ENCODE peak calls at places on chromosomes 2 and 18, in eight cellular contexts. Q is tibial nerve; H is dorsolateral prefrontal cortex; K is heart right ventricle; U is CD8-positive, alpha-beta T cell; T is adrenal gland; R is IMR-90; M is spleen. Z is an unnamed sample.
A peak's percentile ranks its signal among the peaks of the same experiment; 100 is the strongest.

GRCh38 chr18:45557296-45557695 is 58.0 kb upstream of the SLC14A2 start:
- DNase-seq in Q (no peak), H (no peak), K (no peak), U (no peak), T (no peak), R (no peak), M (no peak), Z (no peak)

GRCh38 chr2:190533968-190534309 is 583 bp downstream of the NEMP2 start:
- DNase-seq in Q (no peak), H (no peak), K (no peak), U (peak; percentile 64), T (peak; percentile 40), R (no peak), M (peak; percentile 86), Z (no peak)

GRCh38 chr2:120938132-120938771 is 202.6 kb downstream of the GLI2 start:
- DNase-seq in Q (no peak), H (no peak), K (no peak), U (no peak), T (no peak), R (no peak), M (no peak), Z (no peak)

GRCh38 chr18:36255072-36255708 is 42.3 kb upstream of the FHOD3 start:
- DNase-seq in Q (no peak), H (no peak), K (no peak), U (no peak), T (no peak), R (no peak), M (no peak), Z (no peak)

GRCh38 chr2:214201892-214202291 is 209.0 kb upstream of the VWC2L start:
- DNase-seq in Q (no peak), H (no peak), K (no peak), U (no peak), T (no peak), R (no peak), M (no peak), Z (no peak)

GRCh38 chr18:45890606-45891005 is 65.1 kb downstream of the SIGLEC15 start:
- DNase-seq in Q (no peak), H (no peak), K (peak; percentile 7), U (no peak), T (no peak), R (no peak), M (peak; percentile 71), Z (no peak)

GRCh38 chr2:74653589-74653984 is 460 bp upstream of the SEMA4F start:
- DNase-seq in Q (no peak), H (no peak), K (no peak), U (no peak), T (no peak), R (no peak), M (no peak), Z (no peak)

GRCh38 chr2:99672766-99673375 is 183.1 kb upstream of the REV1 start:
- DNase-seq in Q (no peak), H (no peak), K (no peak), U (no peak), T (no peak), R (no peak), M (no peak), Z (no peak)

GRCh38 chr2:74148457-74149248 is 941 bp upstream of the BOLA3 start:
- DNase-seq in Q (no peak), H (no peak), K (no peak), U (no peak), T (no peak), R (no peak), M (no peak), Z (no peak)

GRCh38 chr2:209331291-209331844 is 92.5 kb upstream of the MAP2 start:
- DNase-seq in Q (no peak), H (no peak), K (no peak), U (no peak), T (no peak), R (peak; percentile 28), M (no peak), Z (no peak)

GRCh38 chr2:216740557-216741222 is 45.3 kb upstream of the IGFBP5 start:
- DNase-seq in Q (no peak), H (no peak), K (peak; percentile 20), U (no peak), T (no peak), R (peak; percentile 93), M (no peak), Z (no peak)

GRCh38 chr2:237540223-237540775 is 26.1 kb upstream of the PRLH start:
- DNase-seq in Q (no peak), H (no peak), K (no peak), U (no peak), T (no peak), R (no peak), M (peak; percentile 63), Z (no peak)

GRCh38 chr18:79353238-79353637 is 42.5 kb upstream of the NFATC1 start:
- DNase-seq in Q (no peak), H (peak; percentile 85), K (no peak), U (no peak), T (no peak), R (peak; percentile 20), M (no peak), Z (no peak)

GRCh38 chr2:43041167-43041566 is 185.2 kb downstream of the ZFP36L2 start:
- DNase-seq in Q (no peak), H (no peak), K (no peak), U (no peak), T (no peak), R (no peak), M (peak; percentile 37), Z (no peak)

GRCh38 chr18:76658627-76659026 is 163.6 kb upstream of the ZNF516 start:
- DNase-seq in Q (no peak), H (no peak), K (no peak), U (no peak), T (no peak), R (no peak), M (no peak), Z (no peak)

GRCh38 chr2:67213270-67213670 is 183.9 kb upstream of the ETAA1 start:
- DNase-seq in Q (no peak), H (no peak), K (no peak), U (no peak), T (peak; percentile 24), R (no peak), M (no peak), Z (no peak)

GRCh38 chr2:9552491-9553178 is 3.0 kb downstream of the ADAM17 start:
- DNase-seq in Q (no peak), H (no peak), K (no peak), U (no peak), T (no peak), R (peak; percentile 91), M (no peak), Z (no peak)

GRCh38 chr18:28459587-28459986 is 282.7 kb upstream of the CDH2 start:
- DNase-seq in Q (no peak), H (no peak), K (no peak), U (no peak), T (no peak), R (no peak), M (no peak), Z (no peak)

GRCh38 chr2:15838481-15838880 is 101.9 kb upstream of the MYCN start:
- DNase-seq in Q (no peak), H (no peak), K (no peak), U (no peak), T (no peak), R (no peak), M (no peak), Z (no peak)

GRCh38 chr2:134075204-134075603 is 178.7 kb upstream of the MGAT5 start:
- DNase-seq in Q (no peak), H (no peak), K (no peak), U (no peak), T (no peak), R (no peak), M (no peak), Z (no peak)

GRCh38 chr2:194735837-194736542 is 921.0 kb upstream of the SLC39A10 start:
- DNase-seq in Q (no peak), H (no peak), K (no peak), U (no peak), T (no peak), R (no peak), M (no peak), Z (no peak)

GRCh38 chr18:1047406-1047805 is 142.7 kb downstream of the ADCYAP1 start:
- DNase-seq in Q (no peak), H (no peak), K (no peak), U (no peak), T (no peak), R (no peak), M (no peak), Z (peak; percentile 44)

GRCh38 chr18:23529597-23529996 is 26.3 kb downstream of the RMC1 start:
- DNase-seq in Q (no peak), H (no peak), K (no peak), U (no peak), T (no peak), R (peak; percentile 62), M (no peak), Z (no peak)

GRCh38 chr2:159152119-159152778 is 134.3 kb downstream of the WDSUB1 start:
- DNase-seq in Q (no peak), H (no peak), K (no peak), U (no peak), T (no peak), R (no peak), M (no peak), Z (no peak)

GRCh38 chr2:236365258-236366048 is 101.2 kb upstream of the ASB18 start:
- DNase-seq in Q (no peak), H (no peak), K (no peak), U (no peak), T (no peak), R (no peak), M (peak; percentile 73), Z (no peak)
- TF ChIP-seq CTCF in Q (no peak), H (no peak), K (no peak), U (no peak), T (no peak), R (no peak), M (no peak), Z (no peak)

GRCh38 chr18:12305930-12306629 is 2.0 kb upstream of the TUBB6 start:
- DNase-seq in Q (no peak), H (no peak), K (no peak), U (no peak), T (no peak), R (peak; percentile 20), M (peak; percentile 65), Z (no peak)
- H3K4me3 ChIP-seq in Q (no peak overlapping the region), H (no peak overlapping the region), K (no peak overlapping the region), U (no peak overlapping the region), T (no peak overlapping the region), R (peak overlapping the region; percentile 96), M (no peak overlapping the region), Z (peak overlapping the region; percentile 89)

GRCh38 chr2:218872645-218873358 is 7.8 kb upstream of the WNT10A start:
- DNase-seq in Q (no peak), H (no peak), K (no peak), U (no peak), T (no peak), R (no peak), M (no peak), Z (no peak)
- H3K27me3 ChIP-seq in Q (peaks cover 52% of the 10 kb centered on the region), H (peaks cover 69% of the 10 kb centered on the region), K (peaks cover 25% of the 10 kb centered on the region), U (peaks cover 16% of the 10 kb centered on the region), T (peaks cover 51% of the 10 kb centered on the region), R (peaks cover 91% of the 10 kb centered on the region), M (peaks cover 87% of the 10 kb centered on the region), Z (peaks cover 59% of the 10 kb centered on the region)

GRCh38 chr18:72041313-72042032 is 502.7 kb downstream of the CBLN2 start:
- DNase-seq in Q (no peak), H (no peak), K (no peak), U (no peak), T (no peak), R (no peak), M (no peak), Z (no peak)
- TF ChIP-seq CTCF in Q (no peak), H (no peak), K (no peak), U (no peak), T (no peak), R (no peak), M (no peak), Z (no peak)

Z was measured in BJ.